ENCODE peak calls at places on chromosomes 7 and 10, in ten cellular contexts. O is CD8-positive, alpha-beta memory T cell; M is CD8-positive, alpha-beta T cell; U is thyroid gland; G is cardiac muscle cell; D is upper lobe of right lung; H is A549; T is vagina; E is GM23338; X is pancreas. R is an unnamed sample.

GRCh38 chr10:60848126-60848525 is 69.8 kb downstream of the CDK1 start:
- DNase-seq in O (no peak), M (no peak), D (no peak), U (peak; percentile 6), E (no peak), X (no peak), T (no peak), H (no peak), G (no peak), R (no peak)

GRCh38 chr10:44950326-44951225 is 9.0 kb upstream of the RASSF4 start:
- DNase-seq in G (no peak), U (no peak), O (no peak), E (no peak), H (no peak), D (no peak), X (no peak), M (no peak), T (peak; percentile 65), R (no peak)

GRCh38 chr10:15879058-15879457 is 18.8 kb upstream of the MINDY3 start:
- DNase-seq in H (peak; percentile 50), D (no peak), O (no peak), U (no peak), M (no peak), E (peak; percentile 57), T (no peak), X (no peak), G (peak; percentile 15), R (peak; percentile 20)

GRCh38 chr7:123657304-123657685 is 1.6 kb downstream of the LMOD2 start:
- DNase-seq in G (no peak), H (no peak), D (no peak), U (no peak), X (no peak), O (no peak), T (no peak), M (no peak), E (no peak), R (no peak)

GRCh38 chr7:24894670-24895221 is 85.2 kb downstream of the OSBPL3 start:
- DNase-seq in D (no peak), E (peak; percentile 69), O (no peak), G (peak; percentile 20), T (no peak), U (no peak), H (no peak), X (no peak), M (no peak), R (no peak)

GRCh38 chr7:7529328-7529727 is 6.3 kb downstream of the COL28A1 start:
- DNase-seq in T (no peak), M (no peak), X (no peak), D (no peak), G (no peak), O (no peak), U (peak; percentile 25), E (no peak), H (no peak), R (no peak)

GRCh38 chr10:48880016-48880705 is 59.5 kb downstream of the LRRC18 start:
- DNase-seq in M (no peak), G (no peak), X (no peak), E (no peak), T (no peak), D (no peak), H (no peak), U (no peak), O (no peak), R (no peak)

GRCh38 chr10:85642421-85643170 is 724.0 kb downstream of the GRID1 start:
- DNase-seq in X (no peak), G (no peak), D (no peak), O (no peak), T (peak; percentile 52), E (no peak), M (no peak), U (peak; percentile 78), H (peak; percentile 74), R (peak; percentile 64)

GRCh38 chr7:157612664-157613561 is 276.1 kb downstream of the DNAJB6 start:
- DNase-seq in M (peak; percentile 54), O (peak; percentile 70), X (no peak), T (no peak), G (no peak), H (no peak), U (peak; percentile 17), D (peak; percentile 76), E (peak; percentile 6), R (peak; percentile 46)

GRCh38 chr10:104340099-104340594 is 1.9 kb upstream of the ITPRIP start:
- DNase-seq in E (no peak), U (no peak), D (no peak), G (no peak), M (no peak), X (peak; percentile 58), H (no peak), T (peak; percentile 86), O (no peak), R (peak; percentile 82)

GRCh38 chr7:142629588-142630260 is 119.5 kb upstream of the PRSS1 start:
- DNase-seq in G (peak; percentile 30), D (no peak), E (no peak), H (no peak), M (no peak), O (no peak), U (no peak), T (no peak), X (no peak), R (no peak)

GRCh38 chr7:128880791-128881457 is 18.3 kb downstream of the ATP6V1F start:
- DNase-seq in G (no peak), U (no peak), H (no peak), X (no peak), E (no peak), D (peak; percentile 50), O (no peak), M (no peak), T (no peak), R (no peak)

GRCh38 chr10:33453081-33453850 is 118.8 kb upstream of the NRP1 start:
- DNase-seq in U (no peak), T (no peak), E (no peak), X (no peak), H (no peak), M (no peak), O (no peak), G (no peak), D (no peak), R (no peak)

GRCh38 chr7:95101422-95101821 is 194.0 kb downstream of the PPP1R9A start:
- DNase-seq in U (no peak), E (peak; percentile 26), G (no peak), D (no peak), M (no peak), O (no peak), X (no peak), T (no peak), H (no peak), R (no peak)

DNA sequence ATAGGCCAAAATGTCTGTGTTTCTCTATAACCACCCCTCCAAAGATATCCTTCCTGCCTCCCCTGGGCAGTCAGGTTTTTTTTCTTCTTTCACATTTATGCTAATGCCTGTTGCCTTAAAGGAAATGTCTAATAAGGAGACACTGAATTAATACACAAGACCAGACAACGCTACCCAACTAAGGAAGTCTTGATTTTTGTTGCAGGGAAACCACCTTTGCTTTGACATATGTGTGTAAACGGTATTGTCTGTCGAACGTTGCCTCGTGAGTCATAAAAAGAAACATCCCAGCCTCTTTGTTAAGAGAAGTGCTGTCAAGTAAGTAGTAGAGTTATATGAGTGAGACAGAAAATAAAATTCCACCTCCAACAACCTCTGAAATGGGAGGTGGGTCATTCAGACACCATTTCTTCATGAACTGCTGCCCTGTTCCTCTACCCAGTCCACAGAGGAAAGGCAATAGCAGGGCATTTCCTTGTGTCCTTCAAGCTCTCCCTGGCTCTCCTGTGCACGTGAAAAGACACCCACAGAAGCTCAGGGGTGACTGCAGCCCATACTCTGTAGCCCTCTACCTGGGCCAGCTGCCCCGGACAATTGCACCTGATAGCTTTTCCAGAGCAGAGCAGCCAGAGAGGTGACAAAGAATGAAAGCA is 10.2 kb downstream of the ST8SIA6 start:
- DNase-seq in T (no peak), H (no peak), G (no peak), M (no peak), X (no peak), E (no peak), U (no peak), D (no peak), O (peak; percentile 13), R (no peak)
- H3K4me3 ChIP-seq in T (no peak overlapping the region), H (no peak overlapping the region), G (no peak overlapping the region), M (no peak overlapping the region), X (no peak overlapping the region), E (no peak overlapping the region), U (no peak overlapping the region), D (no peak overlapping the region), O (peak overlapping the region; percentile 11), R (no peak overlapping the region)

GRCh38 chr7:151827620-151828019 is 49.3 kb downstream of the PRKAG2 start:
- DNase-seq in O (no peak), E (no peak), D (no peak), X (no peak), U (no peak), H (no peak), G (no peak), M (no peak), T (no peak), R (no peak)
- H3K27ac ChIP-seq in O (no peak overlapping the region), E (no peak overlapping the region), D (no peak overlapping the region), X (no peak overlapping the region), U (no peak overlapping the region), H (no peak overlapping the region), G (no peak overlapping the region), M (no peak overlapping the region), T (no peak overlapping the region), R (no peak overlapping the region)

GRCh38 chr10:13335881-13336280 is 12.2 kb downstream of the SEPHS1 start:
- DNase-seq in G (no peak), H (no peak), E (no peak), X (no peak), D (no peak), U (no peak), O (no peak), M (no peak), T (no peak), R (no peak)
- H3K4me3 ChIP-seq in G (no peak overlapping the region), H (no peak overlapping the region), E (no peak overlapping the region), X (no peak overlapping the region), D (no peak overlapping the region), U (no peak overlapping the region), O (no peak overlapping the region), M (no peak overlapping the region), T (no peak overlapping the region), R (no peak overlapping the region)

GRCh38 chr10:852386-852785 is 79.1 kb downstream of the LARP4B start:
- DNase-seq in X (no peak), T (no peak), M (no peak), O (no peak), G (no peak), D (no peak), H (no peak), U (no peak), E (no peak), R (no peak)
- H3K27ac ChIP-seq in X (no peak overlapping the region), T (no peak overlapping the region), M (no peak overlapping the region), O (no peak overlapping the region), G (no peak overlapping the region), D (no peak overlapping the region), H (no peak overlapping the region), U (no peak overlapping the region), E (no peak overlapping the region), R (no peak overlapping the region)

GRCh38 chr10:69472544-69472943 is 21.3 kb downstream of the TSPAN15 start:
- DNase-seq in D (no peak), H (no peak), U (no peak), X (no peak), E (no peak), M (no peak), T (no peak), G (no peak), O (no peak), R (no peak)
- H3K4me3 ChIP-seq in D (no peak overlapping the region), H (no peak overlapping the region), U (no peak overlapping the region), X (no peak overlapping the region), E (no peak overlapping the region), M (no peak overlapping the region), T (no peak overlapping the region), G (no peak overlapping the region), O (no peak overlapping the region), R (no peak overlapping the region)